ENCODE peak calls at places on chromosome 14, in six cellular contexts. One of them, this sample, is unnamed.

GRCh38 chr14:21087294-21088091 is 11.0 kb downstream of the ZNF219 start:
- DNase-seq in RWPE1: no peak
- DNase-seq in effector memory CD4-positive, alpha-beta T cell: peak; percentile 81
- DNase-seq in endodermal cell: peak; percentile 84
- DNase-seq in HCT116: no peak
- DNase-seq in right cardiac atrium: peak; percentile 59
- DNase-seq in this sample: no peak

GRCh38 chr14:23141706-23142467 is 22.8 kb upstream of the CEBPE start:
- DNase-seq in RWPE1: peak; percentile 52
- DNase-seq in effector memory CD4-positive, alpha-beta T cell: no peak
- DNase-seq in endodermal cell: no peak
- DNase-seq in HCT116: no peak
- DNase-seq in right cardiac atrium: peak; percentile 89
- DNase-seq in this sample: peak; percentile 79

GRCh38 chr14:71333705-71334104 is 426.4 kb downstream of the PCNX1 start:
- DNase-seq in RWPE1: no peak
- DNase-seq in effector memory CD4-positive, alpha-beta T cell: no peak
- DNase-seq in endodermal cell: no peak
- DNase-seq in HCT116: no peak
- DNase-seq in right cardiac atrium: no peak
- DNase-seq in this sample: no peak

GRCh38 chr14:96260341-96260821 is 4.4 kb downstream of the BDKRB1 start:
- DNase-seq in RWPE1: no peak
- DNase-seq in effector memory CD4-positive, alpha-beta T cell: no peak
- DNase-seq in endodermal cell: no peak
- DNase-seq in HCT116: no peak
- DNase-seq in right cardiac atrium: no peak
- DNase-seq in this sample: no peak

GRCh38 chr14:92502541-92503286 is 10.9 kb upstream of the RIN3 start:
- DNase-seq in RWPE1: no peak
- DNase-seq in effector memory CD4-positive, alpha-beta T cell: no peak
- DNase-seq in endodermal cell: peak; percentile 29
- DNase-seq in HCT116: no peak
- DNase-seq in right cardiac atrium: no peak
- DNase-seq in this sample: no peak

GRCh38 chr14:72024043-72024407 is 91.8 kb downstream of the RGS6 start:
- DNase-seq in RWPE1: peak; percentile 19
- DNase-seq in effector memory CD4-positive, alpha-beta T cell: no peak
- DNase-seq in endodermal cell: peak; percentile 74
- DNase-seq in HCT116: peak; percentile 65
- DNase-seq in right cardiac atrium: no peak
- DNase-seq in this sample: no peak

GRCh38 chr14:71553779-71554178 is 378.4 kb upstream of the RGS6 start:
- DNase-seq in RWPE1: no peak
- DNase-seq in effector memory CD4-positive, alpha-beta T cell: no peak
- DNase-seq in endodermal cell: no peak
- DNase-seq in HCT116: no peak
- DNase-seq in right cardiac atrium: no peak
- DNase-seq in this sample: no peak

GRCh38 chr14:77299776-77300175 is 20.9 kb downstream of the POMT2 start:
- DNase-seq in RWPE1: no peak
- DNase-seq in effector memory CD4-positive, alpha-beta T cell: no peak
- DNase-seq in endodermal cell: no peak
- DNase-seq in HCT116: no peak
- DNase-seq in right cardiac atrium: no peak
- DNase-seq in this sample: no peak

GRCh38 chr14:47442206-47442605 is 233.2 kb downstream of the MDGA2 start:
- DNase-seq in RWPE1: peak; percentile 34
- DNase-seq in effector memory CD4-positive, alpha-beta T cell: no peak
- DNase-seq in endodermal cell: peak; percentile 82
- DNase-seq in HCT116: peak; percentile 37
- DNase-seq in right cardiac atrium: no peak
- DNase-seq in this sample: no peak

GRCh38 chr14:35470775-35471174 is 63.2 kb upstream of the INSM2 start:
- DNase-seq in RWPE1: peak; percentile 14
- DNase-seq in effector memory CD4-positive, alpha-beta T cell: no peak
- DNase-seq in endodermal cell: peak; percentile 69
- DNase-seq in HCT116: no peak
- DNase-seq in right cardiac atrium: no peak
- DNase-seq in this sample: no peak

GRCh38 chr14:35401422-35401729 is 3.2 kb downstream of the NFKBIA start:
- DNase-seq in RWPE1: no peak
- DNase-seq in effector memory CD4-positive, alpha-beta T cell: no peak
- DNase-seq in endodermal cell: no peak
- DNase-seq in HCT116: no peak
- DNase-seq in right cardiac atrium: no peak
- DNase-seq in this sample: no peak

GRCh38 chr14:36319899-36320209 is 583 bp downstream of the MBIP start:
- DNase-seq in RWPE1: no peak
- DNase-seq in effector memory CD4-positive, alpha-beta T cell: no peak
- DNase-seq in endodermal cell: no peak
- DNase-seq in HCT116: no peak
- DNase-seq in right cardiac atrium: no peak
- DNase-seq in this sample: no peak

GRCh38 chr14:63544641-63545234 is 1.6 kb upstream of the PPP2R5E start:
- DNase-seq in RWPE1: peak; percentile 15
- DNase-seq in effector memory CD4-positive, alpha-beta T cell: no peak
- DNase-seq in endodermal cell: no peak
- DNase-seq in HCT116: no peak
- DNase-seq in right cardiac atrium: no peak
- DNase-seq in this sample: no peak

GRCh38 chr14:71642715-71643114 is 289.5 kb upstream of the RGS6 start:
- DNase-seq in RWPE1: no peak
- DNase-seq in effector memory CD4-positive, alpha-beta T cell: no peak
- DNase-seq in endodermal cell: no peak
- DNase-seq in HCT116: no peak
- DNase-seq in right cardiac atrium: no peak
- DNase-seq in this sample: no peak

GRCh38 chr14:49306152-49306751 is 279.9 kb downstream of the RPS29 start:
- DNase-seq in RWPE1: peak; percentile 20
- DNase-seq in effector memory CD4-positive, alpha-beta T cell: no peak
- DNase-seq in endodermal cell: no peak
- DNase-seq in HCT116: peak; percentile 18
- DNase-seq in right cardiac atrium: no peak
- DNase-seq in this sample: no peak

GRCh38 chr14:100577321-100577985 is 9.8 kb downstream of the BEGAIN start:
- DNase-seq in RWPE1: no peak
- DNase-seq in effector memory CD4-positive, alpha-beta T cell: no peak
- DNase-seq in endodermal cell: peak; percentile 34
- DNase-seq in HCT116: no peak
- DNase-seq in right cardiac atrium: peak; percentile 46
- DNase-seq in this sample: peak; percentile 10

GRCh38 chr14:55427439-55427838 is 13.0 kb downstream of the TBPL2 start:
- DNase-seq in RWPE1: peak; percentile 92
- DNase-seq in effector memory CD4-positive, alpha-beta T cell: no peak
- DNase-seq in endodermal cell: peak; percentile 68
- DNase-seq in HCT116: peak; percentile 70
- DNase-seq in right cardiac atrium: no peak
- DNase-seq in this sample: no peak

GRCh38 chr14:28294834-28295440 is 471.6 kb upstream of the FOXG1 start:
- DNase-seq in RWPE1: no peak
- DNase-seq in effector memory CD4-positive, alpha-beta T cell: no peak
- DNase-seq in endodermal cell: peak; percentile 61
- DNase-seq in HCT116: no peak
- DNase-seq in right cardiac atrium: peak; percentile 6
- DNase-seq in this sample: no peak

GRCh38 chr14:102591372-102591943 is 991 bp upstream of the RCOR1 start:
- DNase-seq in RWPE1: no peak
- DNase-seq in effector memory CD4-positive, alpha-beta T cell: peak; percentile 9
- DNase-seq in endodermal cell: peak; percentile 77
- DNase-seq in HCT116: no peak
- DNase-seq in right cardiac atrium: peak; percentile 82
- DNase-seq in this sample: peak; percentile 53

GRCh38 chr14:91195881-91196280 is 48.6 kb downstream of the GPR68 start:
- DNase-seq in RWPE1: no peak
- DNase-seq in effector memory CD4-positive, alpha-beta T cell: no peak
- DNase-seq in endodermal cell: no peak
- DNase-seq in HCT116: no peak
- DNase-seq in right cardiac atrium: no peak
- DNase-seq in this sample: no peak

GRCh38 chr14:80959448-80960006 is 4.1 kb downstream of the TSHR start:
- DNase-seq in RWPE1: no peak
- DNase-seq in effector memory CD4-positive, alpha-beta T cell: no peak
- DNase-seq in endodermal cell: no peak
- DNase-seq in HCT116: no peak
- DNase-seq in right cardiac atrium: no peak
- DNase-seq in this sample: no peak

GRCh38 chr14:26863736-26864135 is 265.9 kb upstream of the NOVA1 start:
- DNase-seq in RWPE1: peak; percentile 28
- DNase-seq in effector memory CD4-positive, alpha-beta T cell: no peak
- DNase-seq in endodermal cell: no peak
- DNase-seq in HCT116: no peak
- DNase-seq in right cardiac atrium: no peak
- DNase-seq in this sample: no peak

GRCh38 chr14:81447018-81447770 is 47.1 kb upstream of the STON2 start:
- DNase-seq in RWPE1: no peak
- DNase-seq in effector memory CD4-positive, alpha-beta T cell: no peak
- DNase-seq in endodermal cell: no peak
- DNase-seq in HCT116: no peak
- DNase-seq in right cardiac atrium: peak; percentile 44
- DNase-seq in this sample: no peak

GRCh38 chr14:68143341-68143807 is 323.8 kb downstream of the RAD51B start:
- DNase-seq in RWPE1: no peak
- DNase-seq in effector memory CD4-positive, alpha-beta T cell: no peak
- DNase-seq in endodermal cell: no peak
- DNase-seq in HCT116: no peak
- DNase-seq in right cardiac atrium: peak; percentile 91
- DNase-seq in this sample: peak; percentile 80

GRCh38 chr14:102071283-102071998 is 15.4 kb downstream of the HSP90AA1 start:
- DNase-seq in RWPE1: no peak
- DNase-seq in effector memory CD4-positive, alpha-beta T cell: no peak
- DNase-seq in endodermal cell: no peak
- DNase-seq in HCT116: peak; percentile 94
- DNase-seq in right cardiac atrium: no peak
- DNase-seq in this sample: no peak

DNA sequence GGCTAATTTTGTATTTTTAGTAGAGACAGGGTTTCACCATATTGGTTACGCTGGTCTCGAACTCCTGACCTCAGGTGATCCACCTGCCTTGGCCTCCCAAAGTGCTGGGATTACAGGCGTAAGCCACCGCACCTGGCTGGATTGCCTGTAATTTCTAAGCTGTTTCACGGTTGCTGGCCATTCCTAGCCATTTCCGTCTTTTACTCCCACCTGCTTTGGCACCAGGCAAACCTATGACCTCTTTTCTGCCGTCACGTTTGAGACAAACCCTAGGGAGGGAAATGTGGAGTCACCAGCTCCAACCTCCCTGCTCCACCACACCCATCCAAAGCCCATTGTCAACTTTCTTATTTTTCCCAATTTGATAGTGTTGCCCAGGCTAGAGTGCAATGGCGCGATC is 1.2 kb downstream of the GPR132 start:
- DNase-seq in RWPE1: no peak
- DNase-seq in effector memory CD4-positive, alpha-beta T cell: no peak
- DNase-seq in endodermal cell: no peak
- DNase-seq in HCT116: no peak
- DNase-seq in right cardiac atrium: peak; percentile 4
- DNase-seq in this sample: no peak
- H3K27ac ChIP-seq in RWPE1: no peak overlapping the region
- H3K27ac ChIP-seq in effector memory CD4-positive, alpha-beta T cell: peak overlapping the region; percentile 100
- H3K27ac ChIP-seq in endodermal cell: no peak overlapping the region
- H3K27ac ChIP-seq in HCT116: no peak overlapping the region
- H3K27ac ChIP-seq in right cardiac atrium: no peak overlapping the region
- H3K27ac ChIP-seq in this sample: peak overlapping the region; percentile 92

GRCh38 chr14:30077946-30078345 is 150.3 kb upstream of the PRKD1 start:
- DNase-seq in RWPE1: no peak
- DNase-seq in effector memory CD4-positive, alpha-beta T cell: no peak
- DNase-seq in endodermal cell: no peak
- DNase-seq in HCT116: no peak
- DNase-seq in right cardiac atrium: no peak
- DNase-seq in this sample: no peak
- H3K27ac ChIP-seq in RWPE1: no peak overlapping the region
- H3K27ac ChIP-seq in effector memory CD4-positive, alpha-beta T cell: no peak overlapping the region
- H3K27ac ChIP-seq in endodermal cell: no peak overlapping the region
- H3K27ac ChIP-seq in HCT116: no peak overlapping the region
- H3K27ac ChIP-seq in right cardiac atrium: no peak overlapping the region
- H3K27ac ChIP-seq in this sample: no peak overlapping the region

GRCh38 chr14:99562848-99563748 is 40.9 kb downstream of the CCDC85C start:
- DNase-seq in RWPE1: peak; percentile 33
- DNase-seq in effector memory CD4-positive, alpha-beta T cell: no peak
- DNase-seq in endodermal cell: peak; percentile 97
- DNase-seq in HCT116: no peak
- DNase-seq in right cardiac atrium: peak; percentile 91
- DNase-seq in this sample: peak; percentile 82

GRCh38 chr14:99561827-99562226 is 42.2 kb downstream of the CCDC85C start:
- DNase-seq in RWPE1: no peak
- DNase-seq in effector memory CD4-positive, alpha-beta T cell: no peak
- DNase-seq in endodermal cell: no peak
- DNase-seq in HCT116: no peak
- DNase-seq in right cardiac atrium: peak; percentile 30
- DNase-seq in this sample: no peak

GRCh38 chr14:99560403-99560802 is 43.6 kb downstream of the CCDC85C start:
- DNase-seq in RWPE1: no peak
- DNase-seq in effector memory CD4-positive, alpha-beta T cell: no peak
- DNase-seq in endodermal cell: no peak
- DNase-seq in HCT116: no peak
- DNase-seq in right cardiac atrium: peak; percentile 49
- DNase-seq in this sample: no peak

GRCh38 chr14:99559286-99559990 is 44.6 kb downstream of the CCDC85C start:
- DNase-seq in RWPE1: no peak
- DNase-seq in effector memory CD4-positive, alpha-beta T cell: no peak
- DNase-seq in endodermal cell: no peak
- DNase-seq in HCT116: no peak
- DNase-seq in right cardiac atrium: no peak
- DNase-seq in this sample: no peak

GRCh38 chr14:99560946-99561683 is 42.9 kb downstream of the CCDC85C start:
- DNase-seq in RWPE1: no peak
- DNase-seq in effector memory CD4-positive, alpha-beta T cell: no peak
- DNase-seq in endodermal cell: no peak
- DNase-seq in HCT116: no peak
- DNase-seq in right cardiac atrium: peak; percentile 71
- DNase-seq in this sample: peak; percentile 64
- H3K27ac ChIP-seq in RWPE1: peak overlapping the region; percentile 16
- H3K27ac ChIP-seq in effector memory CD4-positive, alpha-beta T cell: no peak overlapping the region
- H3K27ac ChIP-seq in endodermal cell: peak overlapping the region; percentile 6
- H3K27ac ChIP-seq in HCT116: no peak overlapping the region
- H3K27ac ChIP-seq in right cardiac atrium: peak overlapping the region; percentile 7
- H3K27ac ChIP-seq in this sample: peak overlapping the region; percentile 86

GRCh38 chr14:104863923-104864266 is 1.2 kb upstream of the CEP170B start:
- DNase-seq in RWPE1: no peak
- DNase-seq in effector memory CD4-positive, alpha-beta T cell: no peak
- DNase-seq in endodermal cell: no peak
- DNase-seq in HCT116: no peak
- DNase-seq in right cardiac atrium: no peak
- DNase-seq in this sample: no peak
- H3K27ac ChIP-seq in RWPE1: peak overlapping the region; percentile 91
- H3K27ac ChIP-seq in effector memory CD4-positive, alpha-beta T cell: no peak overlapping the region
- H3K27ac ChIP-seq in endodermal cell: no peak overlapping the region
- H3K27ac ChIP-seq in HCT116: peak overlapping the region; percentile 97
- H3K27ac ChIP-seq in right cardiac atrium: no peak overlapping the region
- H3K27ac ChIP-seq in this sample: no peak overlapping the region

DNA sequence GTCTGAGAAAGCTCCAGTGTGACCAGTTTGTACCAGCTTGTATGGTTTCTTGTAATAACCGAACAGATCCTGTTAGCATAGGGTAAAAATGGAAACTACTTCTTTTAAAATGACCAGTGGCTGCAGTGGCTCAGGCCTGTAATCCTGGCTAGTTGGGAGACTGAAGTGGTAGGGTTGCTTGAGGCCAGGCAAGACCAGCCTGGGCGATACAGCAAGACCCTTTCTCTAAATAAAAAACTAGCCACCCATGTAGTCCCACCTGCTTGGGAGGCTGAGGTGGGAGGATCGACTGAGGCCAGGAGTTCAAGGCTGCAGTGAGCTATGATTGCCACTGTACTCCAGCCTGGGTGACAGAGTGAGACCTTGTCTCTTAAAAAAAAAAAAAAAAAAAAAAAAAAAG is 7.3 kb downstream of the PSEN1 start:
- DNase-seq in RWPE1: no peak
- DNase-seq in effector memory CD4-positive, alpha-beta T cell: no peak
- DNase-seq in endodermal cell: no peak
- DNase-seq in HCT116: no peak
- DNase-seq in right cardiac atrium: no peak
- DNase-seq in this sample: no peak
- H3K27ac ChIP-seq in RWPE1: no peak overlapping the region
- H3K27ac ChIP-seq in effector memory CD4-positive, alpha-beta T cell: no peak overlapping the region
- H3K27ac ChIP-seq in endodermal cell: no peak overlapping the region
- H3K27ac ChIP-seq in HCT116: no peak overlapping the region
- H3K27ac ChIP-seq in right cardiac atrium: no peak overlapping the region
- H3K27ac ChIP-seq in this sample: peak overlapping the region; percentile 7

This sample was measured in left ventricle myocardium inferior.